ENCODE peak calls at places on chromosomes 7 and 10, in four cellular contexts. U, O, Y and V are unnamed samples. For H3K27me3, the result is how much of the 10 kb centered on the place peaks cover.

GRCh38 chr10:100654835-100655759 is 90.3 kb upstream of the PAX2 start:
- DNase-seq in U (no peak), O (no peak), Y (no peak), V (no peak)

GRCh38 chr10:32582946-32583345 is 137.0 kb downstream of the CCDC7 start:
- DNase-seq in U (no peak), O (no peak), Y (no peak), V (no peak)

GRCh38 chr7:13508586-13508985 is 480.9 kb downstream of the ETV1 start:
- DNase-seq in U (no peak), O (no peak), Y (no peak), V (no peak)

GRCh38 chr7:74483402-74484336 is 30.0 kb downstream of the GTF2IRD1 start:
- DNase-seq in U (no peak), O (no peak), Y (no peak), V (no peak)

GRCh38 chr7:75914655-75915415 is at the start of gene POR:
- DNase-seq in U (peak), O (peak), Y (peak), V (peak)

GRCh38 chr10:17432738-17433137 is 21.7 kb downstream of the ST8SIA6 start:
- DNase-seq in U (no peak), O (no peak), Y (no peak), V (no peak)

GRCh38 chr10:123795846-123796590 is 95.6 kb downstream of the CPXM2 start:
- DNase-seq in U (no peak), O (peak), Y (no peak), V (no peak)

GRCh38 chr7:73734619-73735525 is 3.7 kb downstream of the ABHD11 start:
- DNase-seq in U (peak), O (peak), Y (peak), V (peak)

GRCh38 chr7:94374231-94374630 is 20.5 kb upstream of the COL1A2 start:
- DNase-seq in U (no peak), O (peak), Y (no peak), V (peak)

GRCh38 chr7:37380831-37381230 is 67.8 kb downstream of the ELMO1 start:
- DNase-seq in U (no peak), O (no peak), Y (no peak), V (no peak)

GRCh38 chr7:157010588-157011332 is at the start of gene MNX1:
- DNase-seq in U (no peak), O (no peak), Y (peak), V (peak)

GRCh38 chr7:66627151-66627681 is 1.5 kb upstream of the KCTD7 start:
- DNase-seq in U (no peak), O (peak), Y (no peak), V (no peak)

GRCh38 chr7:140607441-140607989 is 33.1 kb downstream of the DENND2A start:
- DNase-seq in U (no peak), O (peak), Y (no peak), V (peak)

GRCh38 chr7:28675429-28675828 is 263.1 kb downstream of the CREB5 start:
- DNase-seq in U (no peak), O (no peak), Y (no peak), V (no peak)

GRCh38 chr10:4202936-4203335 is 417.9 kb upstream of the KLF6 start:
- DNase-seq in U (no peak), O (no peak), Y (no peak), V (no peak)

GRCh38 chr7:28921822-28922221 is 36.3 kb downstream of the TRIL start:
- DNase-seq in U (no peak), O (peak), Y (peak), V (peak)

GRCh38 chr10:72340510-72340895 is 14.2 kb downstream of the DNAJB12 start:
- DNase-seq in U (peak), O (peak), Y (no peak), V (peak)

GRCh38 chr7:39172137-39172536 is 194.4 kb downstream of the POU6F2 start:
- DNase-seq in U (no peak), O (no peak), Y (no peak), V (no peak)

GRCh38 chr7:138797715-138798320 is at the start of the genes ATP6V0A4 and TMEM213:
- DNase-seq in U (no peak), O (no peak), Y (no peak), V (peak)

GRCh38 chr7:98289333-98289875 is 7.9 kb downstream of the BRI3 start:
- DNase-seq in U (no peak), O (no peak), Y (no peak), V (no peak)

GRCh38 chr10:43679509-43679908 is 30.8 kb upstream of the ZNF32 start:
- DNase-seq in U (no peak), O (peak), Y (peak), V (peak)

GRCh38 chr7:106256137-106256536 is 28.6 kb downstream of the NAMPT start:
- DNase-seq in U (no peak), O (no peak), Y (no peak), V (no peak)

GRCh38 chr10:125782055-125782454 is 6.4 kb upstream of the MMP21 start:
- DNase-seq in U (no peak), O (peak), Y (no peak), V (no peak)

GRCh38 chr7:116271161-116271979 is 61.0 kb downstream of the TES start:
- DNase-seq in U (no peak), O (no peak), Y (no peak), V (no peak)

GRCh38 chr7:1555813-1556540 is at the start of gene TMEM184A:
- DNase-seq in U (peak), O (peak), Y (peak), V (peak)

GRCh38 chr7:77537136-77537594 is at the start of gene PTPN12:
- DNase-seq in U (no peak), O (no peak), Y (peak), V (no peak)

GRCh38 chr10:7424315-7424714 is 13.5 kb upstream of the SFMBT2 start:
- DNase-seq in U (peak), O (no peak), Y (no peak), V (no peak)

GRCh38 chr7:19464241-19464640 is 244.6 kb downstream of the POLR1F start:
- DNase-seq in U (no peak), O (no peak), Y (no peak), V (no peak)

DNA sequence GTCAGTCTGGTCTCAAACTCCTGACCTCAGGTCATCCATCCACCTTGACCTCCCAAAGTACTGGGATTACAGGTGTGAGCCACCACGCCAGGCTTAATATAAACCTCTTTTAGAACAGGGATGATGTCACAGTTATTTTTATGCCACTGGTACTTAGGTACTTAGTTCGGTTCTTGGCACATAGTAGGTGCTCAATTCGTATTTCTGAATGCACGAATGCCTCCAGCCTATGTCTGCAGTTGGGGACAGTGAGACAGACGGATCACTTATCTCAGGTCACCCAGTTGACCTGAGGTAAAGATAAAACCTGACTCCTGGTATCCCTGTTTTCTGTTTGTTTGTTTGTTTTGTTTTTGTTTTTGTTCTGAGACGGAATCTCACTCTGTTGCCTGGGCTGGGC is 6.1 kb upstream of the NAT16 start:
- DNase-seq in U (no peak), O (no peak), Y (no peak), V (no peak)
- H3K27me3 ChIP-seq in U (under half), O (under half), Y (under half), V (under half)

DNA sequence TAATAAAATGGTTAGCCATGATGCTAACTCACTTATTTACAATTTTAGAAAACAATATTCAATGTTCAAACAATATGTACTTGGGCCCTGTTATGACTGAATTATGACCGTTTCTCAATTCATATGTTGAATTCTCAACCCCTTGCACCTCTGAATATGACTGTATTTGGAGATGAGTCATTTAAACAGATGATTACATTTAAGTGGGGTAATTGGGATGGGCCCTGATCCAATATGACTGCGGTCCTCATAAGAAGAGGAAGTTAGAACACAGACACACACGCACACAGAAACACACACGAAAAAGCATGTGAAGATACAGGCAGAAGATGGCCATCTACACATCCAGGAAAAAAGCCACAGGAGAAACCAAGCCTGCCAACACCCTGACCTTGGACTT is 137.4 kb upstream of the IGFBP3 start:
- DNase-seq in U (no peak), O (no peak), Y (no peak), V (no peak)
- H3K27ac ChIP-seq in U (no peak), O (no peak), Y (no peak), V (no peak)

DNA sequence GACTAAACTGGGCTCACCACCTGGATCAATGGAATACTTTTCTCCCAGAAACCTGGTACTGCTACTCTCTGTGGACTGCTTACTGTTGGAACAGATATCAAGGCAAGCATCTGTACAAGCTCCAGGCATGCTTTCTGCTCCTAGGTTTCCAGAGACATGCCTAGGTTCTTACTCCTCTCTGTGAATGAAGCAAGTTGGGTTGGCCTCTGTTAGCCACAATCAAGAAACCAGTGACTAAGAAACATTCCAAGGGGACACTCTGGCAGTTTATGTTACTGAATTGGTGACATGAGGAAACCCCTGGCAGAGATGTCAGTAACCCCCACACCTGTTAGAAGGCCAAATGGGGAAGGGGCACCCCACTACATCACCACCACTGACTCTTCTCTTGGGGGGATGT is 121.9 kb downstream of the GFRA1 start:
- DNase-seq in U (no peak), O (no peak), Y (no peak), V (no peak)
- TF ChIP-seq CTCF in U (no peak), O (no peak), Y (no peak), V (no peak)

GRCh38 chr7:128131701-128132100 is 100.5 kb upstream of the LRRC4 start:
- DNase-seq in U (no peak), O (no peak), Y (no peak), V (no peak)

GRCh38 chr7:128136215-128136597 is 104.9 kb upstream of the LEP start:
- DNase-seq in U (no peak), O (no peak), Y (no peak), V (no peak)

GRCh38 chr7:128132426-128133069 is 101.3 kb upstream of the LRRC4 start:
- DNase-seq in U (no peak), O (no peak), Y (no peak), V (no peak)

GRCh38 chr7:128137096-128137655 is 103.9 kb upstream of the LEP start:
- DNase-seq in U (no peak), O (no peak), Y (no peak), V (no peak)

DNA sequence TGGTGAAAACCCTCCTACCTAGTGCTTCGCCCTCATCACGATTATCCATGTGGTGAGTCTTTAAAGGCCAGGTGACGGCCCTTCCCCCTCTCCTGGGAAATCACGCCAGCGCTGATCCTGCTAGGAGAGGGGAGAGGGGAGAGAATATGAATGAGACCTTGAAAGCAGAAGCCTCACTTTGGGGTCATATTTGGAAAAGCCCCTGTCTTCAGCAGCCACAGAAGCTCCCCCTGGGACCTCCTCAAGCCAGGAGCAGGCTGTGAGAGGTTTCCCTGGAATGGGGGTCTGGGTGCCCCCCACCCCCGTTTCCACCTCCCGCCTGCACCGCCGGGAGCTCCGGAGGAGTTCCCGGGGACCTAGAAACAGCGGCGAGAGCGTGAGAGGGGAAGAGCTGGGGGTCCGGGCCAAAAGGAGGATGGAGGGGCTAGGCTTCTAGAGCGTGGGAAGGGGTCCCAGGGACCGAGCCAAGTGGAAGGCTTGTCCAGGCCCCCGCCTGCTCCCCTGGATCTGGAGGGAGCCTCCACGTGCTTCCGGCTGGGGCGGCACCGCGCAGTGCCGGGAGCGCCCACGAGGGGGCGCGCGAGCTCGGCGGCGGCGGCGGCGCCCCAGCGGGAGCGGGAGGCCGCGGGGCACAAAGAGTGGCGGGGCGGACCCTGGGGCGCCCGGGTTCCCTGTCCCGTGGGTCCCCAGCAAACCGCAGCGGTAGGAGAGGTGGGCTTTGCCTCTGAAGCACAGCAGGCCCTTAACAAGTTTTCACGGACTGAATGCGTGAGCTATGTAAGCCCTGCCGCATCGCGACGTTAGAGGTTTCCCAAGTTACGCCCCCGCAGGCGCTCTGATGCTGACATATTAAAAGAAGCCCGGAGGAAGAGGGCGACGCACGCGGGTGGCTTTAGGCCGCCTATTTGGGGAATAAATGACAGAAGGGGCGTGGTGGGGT is 104.3 kb upstream of the LRRC4 start:
- DNase-seq in U (peak), O (peak), Y (peak), V (no peak)
- H3K27me3 ChIP-seq in U (under half), O (under half), Y (under half), V (under half)

GRCh38 chr7:91239171-91239604 is 25.0 kb upstream of the FZD1 start:
- DNase-seq in U (no peak), O (peak), Y (no peak), V (no peak)
- H3K27ac ChIP-seq in U (no peak), O (no peak), Y (no peak), V (no peak)